ENCODE peak calls at places on chromosomes 2 and 18, in seven cellular contexts. One of them, this sample, is unnamed.

GRCh38 chr2:68762665-68763064 is 28.1 kb downstream of the ARHGAP25 start:
- DNase-seq in IMR-90: peak
- DNase-seq in neuronal stem cell: no peak
- DNase-seq in H9: no peak
- DNase-seq in H1: no peak
- DNase-seq in mesenchymal stem cell: peak
- DNase-seq in trophoblast cell: no peak
- DNase-seq in this sample: no peak

GRCh38 chr2:150465703-150466569 is 21.5 kb downstream of the RND3 start:
- DNase-seq in IMR-90: peak
- DNase-seq in neuronal stem cell: no peak
- DNase-seq in H9: no peak
- DNase-seq in H1: no peak
- DNase-seq in mesenchymal stem cell: peak
- DNase-seq in trophoblast cell: no peak
- DNase-seq in this sample: no peak

GRCh38 chr2:195824478-195824877 is 167.5 kb downstream of the SLC39A10 start:
- DNase-seq in IMR-90: peak
- DNase-seq in neuronal stem cell: no peak
- DNase-seq in H9: no peak
- DNase-seq in H1: no peak
- DNase-seq in mesenchymal stem cell: no peak
- DNase-seq in trophoblast cell: no peak
- DNase-seq in this sample: no peak

GRCh38 chr2:62293490-62294212 is 97.7 kb downstream of the B3GNT2 start:
- DNase-seq in IMR-90: no peak
- DNase-seq in neuronal stem cell: peak
- DNase-seq in H9: peak
- DNase-seq in H1: peak
- DNase-seq in mesenchymal stem cell: peak
- DNase-seq in trophoblast cell: peak
- DNase-seq in this sample: peak

GRCh38 chr2:235605306-235605998 is 111.6 kb downstream of the AGAP1 start:
- DNase-seq in IMR-90: peak
- DNase-seq in neuronal stem cell: peak
- DNase-seq in H9: peak
- DNase-seq in H1: no peak
- DNase-seq in mesenchymal stem cell: peak
- DNase-seq in trophoblast cell: peak
- DNase-seq in this sample: peak

GRCh38 chr2:235568431-235568830 is 74.6 kb downstream of the AGAP1 start:
- DNase-seq in IMR-90: no peak
- DNase-seq in neuronal stem cell: no peak
- DNase-seq in H9: no peak
- DNase-seq in H1: no peak
- DNase-seq in mesenchymal stem cell: no peak
- DNase-seq in trophoblast cell: no peak
- DNase-seq in this sample: no peak

GRCh38 chr2:236262238-236262637 is 2.0 kb downstream of the ASB18 start:
- DNase-seq in IMR-90: no peak
- DNase-seq in neuronal stem cell: no peak
- DNase-seq in H9: no peak
- DNase-seq in H1: no peak
- DNase-seq in mesenchymal stem cell: no peak
- DNase-seq in trophoblast cell: no peak
- DNase-seq in this sample: no peak

GRCh38 chr2:118443596-118443995 is 355.3 kb downstream of the INSIG2 start:
- DNase-seq in IMR-90: peak
- DNase-seq in neuronal stem cell: no peak
- DNase-seq in H9: no peak
- DNase-seq in H1: no peak
- DNase-seq in mesenchymal stem cell: no peak
- DNase-seq in trophoblast cell: no peak
- DNase-seq in this sample: peak

GRCh38 chr2:54456526-54457325 is 599 bp downstream of the SPTBN1 start:
- DNase-seq in IMR-90: peak
- DNase-seq in neuronal stem cell: peak
- DNase-seq in H9: peak
- DNase-seq in H1: peak
- DNase-seq in mesenchymal stem cell: peak
- DNase-seq in trophoblast cell: no peak
- DNase-seq in this sample: peak

GRCh38 chr2:134310450-134311079 is 56.7 kb downstream of the MGAT5 start:
- DNase-seq in IMR-90: no peak
- DNase-seq in neuronal stem cell: no peak
- DNase-seq in H9: no peak
- DNase-seq in H1: no peak
- DNase-seq in mesenchymal stem cell: no peak
- DNase-seq in trophoblast cell: no peak
- DNase-seq in this sample: no peak

GRCh38 chr2:32941944-32942690 is 4.6 kb upstream of the LTBP1 start:
- DNase-seq in IMR-90: no peak
- DNase-seq in neuronal stem cell: no peak
- DNase-seq in H9: peak
- DNase-seq in H1: peak
- DNase-seq in mesenchymal stem cell: no peak
- DNase-seq in trophoblast cell: no peak
- DNase-seq in this sample: no peak

GRCh38 chr2:109331081-109331480 is 202.1 kb downstream of the SH3RF3 start:
- DNase-seq in IMR-90: no peak
- DNase-seq in neuronal stem cell: no peak
- DNase-seq in H9: no peak
- DNase-seq in H1: no peak
- DNase-seq in mesenchymal stem cell: no peak
- DNase-seq in trophoblast cell: no peak
- DNase-seq in this sample: no peak

GRCh38 chr2:70535573-70535972 is 18.1 kb downstream of the TGFA start:
- DNase-seq in IMR-90: no peak
- DNase-seq in neuronal stem cell: no peak
- DNase-seq in H9: no peak
- DNase-seq in H1: no peak
- DNase-seq in mesenchymal stem cell: no peak
- DNase-seq in trophoblast cell: no peak
- DNase-seq in this sample: no peak

GRCh38 chr2:241063093-241063551 is 39.0 kb downstream of the MTERF4 start:
- DNase-seq in IMR-90: no peak
- DNase-seq in neuronal stem cell: no peak
- DNase-seq in H9: peak
- DNase-seq in H1: no peak
- DNase-seq in mesenchymal stem cell: no peak
- DNase-seq in trophoblast cell: no peak
- DNase-seq in this sample: no peak

GRCh38 chr18:10590412-10590811 is 64.6 kb downstream of the NAPG start:
- DNase-seq in IMR-90: no peak
- DNase-seq in neuronal stem cell: no peak
- DNase-seq in H9: no peak
- DNase-seq in H1: no peak
- DNase-seq in mesenchymal stem cell: no peak
- DNase-seq in trophoblast cell: no peak
- DNase-seq in this sample: no peak

GRCh38 chr2:189179607-189179979 is at the start of gene COL5A2:
- DNase-seq in IMR-90: peak
- DNase-seq in neuronal stem cell: peak
- DNase-seq in H9: peak
- DNase-seq in H1: no peak
- DNase-seq in mesenchymal stem cell: peak
- DNase-seq in trophoblast cell: no peak
- DNase-seq in this sample: peak

GRCh38 chr2:104434363-104434792 is 419.5 kb upstream of the POU3F3 start:
- DNase-seq in IMR-90: no peak
- DNase-seq in neuronal stem cell: no peak
- DNase-seq in H9: peak
- DNase-seq in H1: peak
- DNase-seq in mesenchymal stem cell: no peak
- DNase-seq in trophoblast cell: peak
- DNase-seq in this sample: peak

GRCh38 chr18:13524824-13525223 is 201.5 kb downstream of the FAM210A start:
- DNase-seq in IMR-90: no peak
- DNase-seq in neuronal stem cell: no peak
- DNase-seq in H9: no peak
- DNase-seq in H1: no peak
- DNase-seq in mesenchymal stem cell: no peak
- DNase-seq in trophoblast cell: no peak
- DNase-seq in this sample: no peak

GRCh38 chr2:196170202-196170680 is 1.1 kb downstream of the STK17B start:
- DNase-seq in IMR-90: peak
- DNase-seq in neuronal stem cell: no peak
- DNase-seq in H9: no peak
- DNase-seq in H1: no peak
- DNase-seq in mesenchymal stem cell: peak
- DNase-seq in trophoblast cell: peak
- DNase-seq in this sample: no peak

GRCh38 chr18:79123948-79124347 is 54.8 kb downstream of the ATP9B start:
- DNase-seq in IMR-90: peak
- DNase-seq in neuronal stem cell: no peak
- DNase-seq in H9: no peak
- DNase-seq in H1: no peak
- DNase-seq in mesenchymal stem cell: no peak
- DNase-seq in trophoblast cell: no peak
- DNase-seq in this sample: peak

GRCh38 chr18:31576670-31577069 is 15.0 kb upstream of the TTR start:
- DNase-seq in IMR-90: no peak
- DNase-seq in neuronal stem cell: no peak
- DNase-seq in H9: no peak
- DNase-seq in H1: no peak
- DNase-seq in mesenchymal stem cell: no peak
- DNase-seq in trophoblast cell: no peak
- DNase-seq in this sample: no peak

GRCh38 chr2:222866358-222866960 is 5.6 kb downstream of the ACSL3 start:
- DNase-seq in IMR-90: no peak
- DNase-seq in neuronal stem cell: no peak
- DNase-seq in H9: no peak
- DNase-seq in H1: no peak
- DNase-seq in mesenchymal stem cell: no peak
- DNase-seq in trophoblast cell: no peak
- DNase-seq in this sample: no peak

GRCh38 chr18:36693931-36694661 is 134.7 kb downstream of the TPGS2 start:
- DNase-seq in IMR-90: peak
- DNase-seq in neuronal stem cell: no peak
- DNase-seq in H9: no peak
- DNase-seq in H1: no peak
- DNase-seq in mesenchymal stem cell: no peak
- DNase-seq in trophoblast cell: no peak
- DNase-seq in this sample: no peak

GRCh38 chr2:119242276-119243119 is 18.9 kb downstream of the STEAP3 start:
- DNase-seq in IMR-90: no peak
- DNase-seq in neuronal stem cell: no peak
- DNase-seq in H9: no peak
- DNase-seq in H1: no peak
- DNase-seq in mesenchymal stem cell: no peak
- DNase-seq in trophoblast cell: no peak
- DNase-seq in this sample: no peak

GRCh38 chr2:159098374-159098773 is 129.9 kb downstream of the TANC1 start:
- DNase-seq in IMR-90: no peak
- DNase-seq in neuronal stem cell: no peak
- DNase-seq in H9: no peak
- DNase-seq in H1: peak
- DNase-seq in mesenchymal stem cell: no peak
- DNase-seq in trophoblast cell: no peak
- DNase-seq in this sample: no peak

GRCh38 chr2:61949458-61950107 is 44.1 kb downstream of the COMMD1 start:
- DNase-seq in IMR-90: no peak
- DNase-seq in neuronal stem cell: no peak
- DNase-seq in H9: no peak
- DNase-seq in H1: no peak
- DNase-seq in mesenchymal stem cell: no peak
- DNase-seq in trophoblast cell: peak
- DNase-seq in this sample: no peak

GRCh38 chr2:43484323-43484930 is 111.4 kb downstream of the THADA start:
- DNase-seq in IMR-90: peak
- DNase-seq in neuronal stem cell: peak
- DNase-seq in H9: no peak
- DNase-seq in H1: no peak
- DNase-seq in mesenchymal stem cell: peak
- DNase-seq in trophoblast cell: peak
- DNase-seq in this sample: peak

GRCh38 chr2:172552547-172553291 is 3.2 kb upstream of the PDK1 start:
- DNase-seq in IMR-90: peak
- DNase-seq in neuronal stem cell: no peak
- DNase-seq in H9: no peak
- DNase-seq in H1: no peak
- DNase-seq in mesenchymal stem cell: peak
- DNase-seq in trophoblast cell: peak
- DNase-seq in this sample: no peak

GRCh38 chr2:120451334-120451733 is 105.4 kb downstream of the INHBB start:
- DNase-seq in IMR-90: no peak
- DNase-seq in neuronal stem cell: no peak
- DNase-seq in H9: no peak
- DNase-seq in H1: no peak
- DNase-seq in mesenchymal stem cell: no peak
- DNase-seq in trophoblast cell: no peak
- DNase-seq in this sample: no peak

GRCh38 chr18:63774511-63774910 is 707 bp upstream of the SERPINB7 start:
- DNase-seq in IMR-90: no peak
- DNase-seq in neuronal stem cell: no peak
- DNase-seq in H9: no peak
- DNase-seq in H1: no peak
- DNase-seq in mesenchymal stem cell: no peak
- DNase-seq in trophoblast cell: no peak
- DNase-seq in this sample: no peak

GRCh38 chr18:49340446-49340845 is 120.0 kb downstream of the DYM start:
- DNase-seq in IMR-90: peak
- DNase-seq in neuronal stem cell: no peak
- DNase-seq in H9: no peak
- DNase-seq in H1: no peak
- DNase-seq in mesenchymal stem cell: peak
- DNase-seq in trophoblast cell: no peak
- DNase-seq in this sample: peak
- H3K23ac ChIP-seq in IMR-90: no peak
- H3K23ac ChIP-seq in neuronal stem cell: no peak
- H3K23ac ChIP-seq in H9: no peak
- H3K23ac ChIP-seq in H1: no peak
- H3K23ac ChIP-seq in mesenchymal stem cell: no peak
- H3K23ac ChIP-seq in trophoblast cell: no peak
- H3K23ac ChIP-seq in this sample: no peak

GRCh38 chr2:143824796-143825195 is 695.1 kb downstream of the ZEB2 start:
- DNase-seq in IMR-90: no peak
- DNase-seq in neuronal stem cell: no peak
- DNase-seq in H9: no peak
- DNase-seq in H1: no peak
- DNase-seq in mesenchymal stem cell: no peak
- DNase-seq in trophoblast cell: no peak
- DNase-seq in this sample: no peak
- H3K23ac ChIP-seq in IMR-90: no peak
- H3K23ac ChIP-seq in neuronal stem cell: no peak
- H3K23ac ChIP-seq in H9: no peak
- H3K23ac ChIP-seq in H1: no peak
- H3K23ac ChIP-seq in mesenchymal stem cell: no peak
- H3K23ac ChIP-seq in trophoblast cell: no peak
- H3K23ac ChIP-seq in this sample: no peak

GRCh38 chr2:5661362-5661761 is 30.8 kb upstream of the SOX11 start:
- DNase-seq in IMR-90: no peak
- DNase-seq in neuronal stem cell: no peak
- DNase-seq in H9: no peak
- DNase-seq in H1: no peak
- DNase-seq in mesenchymal stem cell: no peak
- DNase-seq in trophoblast cell: no peak
- DNase-seq in this sample: no peak
- H3K23ac ChIP-seq in IMR-90: no peak
- H3K23ac ChIP-seq in neuronal stem cell: no peak
- H3K23ac ChIP-seq in H9: no peak
- H3K23ac ChIP-seq in H1: no peak
- H3K23ac ChIP-seq in mesenchymal stem cell: no peak
- H3K23ac ChIP-seq in trophoblast cell: no peak
- H3K23ac ChIP-seq in this sample: no peak

GRCh38 chr2:38336619-38337018 is 40.5 kb downstream of the ATL2 start:
- DNase-seq in IMR-90: no peak
- DNase-seq in neuronal stem cell: no peak
- DNase-seq in H9: no peak
- DNase-seq in H1: no peak
- DNase-seq in mesenchymal stem cell: no peak
- DNase-seq in trophoblast cell: no peak
- DNase-seq in this sample: no peak
- H3K23ac ChIP-seq in IMR-90: no peak
- H3K23ac ChIP-seq in neuronal stem cell: no peak
- H3K23ac ChIP-seq in H9: no peak
- H3K23ac ChIP-seq in H1: no peak
- H3K23ac ChIP-seq in mesenchymal stem cell: no peak
- H3K23ac ChIP-seq in trophoblast cell: no peak
- H3K23ac ChIP-seq in this sample: no peak